ENCODE peak calls at places on chromosomes 7 and 10, in eight cellular contexts. Y is hepatocyte, U is Peyer's patch, X is lower lobe of right lung, J is heart right ventricle, P is HCT116, A is dorsolateral prefrontal cortex, Z is sigmoid colon. F is an unnamed sample.

GRCh38 chr7:102111758-102112119 is 174.9 kb upstream of the SH2B2 start:
- DNase-seq in A (peak), X (no peak), U (no peak), P (no peak), Y (no peak), J (no peak), Z (peak), F (no peak)

GRCh38 chr7:100087055-100087750 is 1.6 kb upstream of the COPS6 start:
- DNase-seq in Z (no peak), P (no peak), Y (peak), J (no peak), U (no peak), A (no peak), X (no peak), F (no peak)

GRCh38 chr10:122140941-122141623 is 130.0 kb upstream of the BTBD16 start:
- DNase-seq in Z (peak), Y (peak), P (peak), J (peak), U (no peak), X (peak), A (no peak), F (peak)

GRCh38 chr7:83936056-83936703 is 258.4 kb downstream of the SEMA3A start:
- DNase-seq in Y (peak), P (peak), J (no peak), Z (peak), X (peak), A (peak), U (peak), F (peak)

GRCh38 chr7:102890292-102890970 is 22.4 kb upstream of the LRRC17 start:
- DNase-seq in J (no peak), Y (peak), P (no peak), A (peak), U (no peak), X (no peak), Z (no peak), F (no peak)

GRCh38 chr10:2734691-2735090 is 332.7 kb upstream of the PFKP start:
- DNase-seq in P (no peak), X (no peak), Z (no peak), Y (no peak), A (no peak), J (no peak), U (no peak), F (no peak)

GRCh38 chr7:82605247-82605864 is 161.8 kb upstream of the CACNA2D1 start:
- DNase-seq in P (peak), Y (peak), A (no peak), Z (no peak), J (no peak), U (no peak), X (no peak), F (no peak)

GRCh38 chr10:97499561-97500296 is 1.0 kb downstream of the UBTD1 start:
- DNase-seq in Z (peak), A (peak), X (peak), P (no peak), U (no peak), J (peak), Y (no peak), F (peak)

GRCh38 chr7:134587736-134588135 is 38.8 kb downstream of the AKR1B15 start:
- DNase-seq in Z (no peak), U (no peak), X (no peak), J (no peak), P (no peak), Y (no peak), A (no peak), F (no peak)

GRCh38 chr7:130888017-130888371 is 154.0 kb upstream of the KLF14 start:
- DNase-seq in A (no peak), Z (no peak), J (no peak), X (no peak), P (no peak), U (no peak), Y (no peak), F (no peak)

GRCh38 chr7:117230276-117231046 is 92.4 kb downstream of the WNT2 start:
- DNase-seq in P (no peak), A (no peak), X (no peak), Z (no peak), J (no peak), U (no peak), Y (no peak), F (no peak)

GRCh38 chr10:110388682-110389052 is 83.9 kb upstream of the SMNDC1 start:
- DNase-seq in A (no peak), X (no peak), P (no peak), Z (no peak), J (no peak), U (peak), Y (no peak), F (no peak)

GRCh38 chr10:130463104-130463875 is 327.1 kb downstream of the GLRX3 start:
- DNase-seq in Y (no peak), A (no peak), J (no peak), X (no peak), P (no peak), U (no peak), Z (peak), F (no peak)

GRCh38 chr10:100836891-100837290 is 75.9 kb upstream of the SLF2 start:
- DNase-seq in A (no peak), Y (no peak), P (no peak), J (no peak), U (no peak), X (no peak), Z (no peak), F (no peak)

GRCh38 chr7:110774066-110774465 is 316.9 kb upstream of the LRRN3 start:
- DNase-seq in J (no peak), Z (no peak), P (no peak), Y (peak), X (no peak), U (no peak), A (no peak), F (no peak)

GRCh38 chr7:133582766-133583523 is 330.1 kb downstream of the EXOC4 start:
- DNase-seq in X (no peak), P (no peak), Y (no peak), J (no peak), Z (no peak), A (no peak), U (no peak), F (no peak)

GRCh38 chr10:28111712-28112111 is 112.8 kb upstream of the ODAD2 start:
- DNase-seq in Y (no peak), P (peak), J (no peak), X (no peak), U (no peak), A (no peak), Z (no peak), F (no peak)

GRCh38 chr10:26367771-26368170 is 70.4 kb upstream of the APBB1IP start:
- DNase-seq in A (no peak), Y (peak), U (no peak), P (no peak), Z (no peak), J (no peak), X (peak), F (peak)

GRCh38 chr10:66786705-66787104 is 139.1 kb upstream of the LRRTM3 start:
- DNase-seq in X (no peak), P (no peak), Z (no peak), U (no peak), J (no peak), A (no peak), Y (no peak), F (no peak)

GRCh38 chr10:90969947-90970673 is 49.2 kb upstream of the ANKRD1 start:
- DNase-seq in Z (no peak), A (no peak), J (no peak), U (no peak), P (no peak), X (no peak), Y (no peak), F (no peak)

GRCh38 chr10:18214692-18215563 is 74.7 kb downstream of the CACNB2 start:
- DNase-seq in Y (peak), U (no peak), A (no peak), X (no peak), J (no peak), Z (peak), P (no peak), F (peak)

GRCh38 chr10:7161484-7162283 is 249.2 kb downstream of the SFMBT2 start:
- DNase-seq in A (no peak), P (no peak), Z (peak), X (no peak), J (peak), U (no peak), Y (no peak), F (no peak)

GRCh38 chr10:105577865-105578607 is 936.9 kb downstream of the SORCS3 start:
- DNase-seq in X (no peak), U (no peak), J (no peak), Z (no peak), Y (no peak), A (no peak), P (no peak), F (no peak)

GRCh38 chr7:45919231-45919825 is 1.7 kb downstream of the IGFBP3 start:
- DNase-seq in Y (no peak), U (no peak), X (no peak), Z (no peak), A (no peak), J (no peak), P (no peak), F (no peak)

GRCh38 chr10:96683065-96683464 is 37.2 kb downstream of the PIK3AP1 start:
- DNase-seq in Y (no peak), X (no peak), A (no peak), U (no peak), P (no peak), J (no peak), Z (no peak), F (no peak)

GRCh38 chr10:30491832-30492530 is 58.0 kb downstream of the MAP3K8 start:
- DNase-seq in A (no peak), P (no peak), Y (no peak), X (no peak), J (no peak), Z (no peak), U (no peak), F (no peak)

GRCh38 chr10:79947787-79948424 is 999 bp downstream of the SFTPD start:
- DNase-seq in Z (no peak), X (no peak), P (no peak), A (no peak), J (no peak), U (no peak), Y (no peak), F (no peak)

GRCh38 chr7:128738570-128739047 is 550 bp upstream of the CALU start:
- DNase-seq in Z (no peak), J (no peak), U (no peak), X (no peak), Y (no peak), P (no peak), A (no peak), F (no peak)

GRCh38 chr10:71744897-71745658 is 25.5 kb upstream of the C10orf105 start:
- DNase-seq in J (no peak), P (no peak), X (no peak), Y (no peak), Z (no peak), U (no peak), A (no peak), F (no peak)

GRCh38 chr7:141534757-141535737 is 16.2 kb upstream of the AGK start:
- DNase-seq in Z (no peak), P (no peak), U (no peak), X (no peak), A (no peak), J (no peak), Y (no peak), F (no peak)

GRCh38 chr7:23347007-23347681 is 48.0 kb downstream of the MALSU1 start:
- DNase-seq in A (no peak), Z (no peak), U (no peak), J (no peak), Y (no peak), P (no peak), X (no peak), F (no peak)

GRCh38 chr10:43340619-43341018 is 30.8 kb upstream of the FXYD4 start:
- DNase-seq in P (peak), Z (no peak), Y (peak), U (no peak), X (peak), J (no peak), A (peak), F (peak)

GRCh38 chr7:158296798-158297104 is 290.9 kb downstream of the PTPRN2 start:
- DNase-seq in J (no peak), P (no peak), A (no peak), Z (no peak), Y (no peak), X (no peak), U (no peak), F (no peak)

GRCh38 chr10:33441561-33441960 is 107.1 kb upstream of the NRP1 start:
- DNase-seq in X (no peak), A (no peak), P (no peak), J (no peak), U (no peak), Y (no peak), Z (no peak), F (no peak)

GRCh38 chr7:136036336-136036735 is 59.2 kb upstream of the MTPN start:
- DNase-seq in A (no peak), Y (no peak), X (no peak), U (no peak), P (no peak), J (no peak), Z (no peak), F (no peak)

GRCh38 chr7:29022291-29022988 is 64.3 kb upstream of the TRIL start:
- DNase-seq in U (no peak), X (no peak), Z (no peak), P (no peak), Y (no peak), J (no peak), A (no peak), F (no peak)

GRCh38 chr7:29019896-29020295 is 61.8 kb upstream of the TRIL start:
- DNase-seq in X (no peak), A (peak), Z (no peak), U (no peak), Y (no peak), J (no peak), P (no peak), F (no peak)

GRCh38 chr7:29014725-29015124 is 56.6 kb upstream of the TRIL start:
- DNase-seq in Z (no peak), J (no peak), U (no peak), X (no peak), Y (no peak), P (no peak), A (no peak), F (no peak)

GRCh38 chr7:29017666-29018065 is 59.5 kb upstream of the TRIL start:
- DNase-seq in Y (no peak), J (no peak), P (no peak), X (no peak), A (no peak), U (no peak), Z (no peak), F (no peak)

DNA sequence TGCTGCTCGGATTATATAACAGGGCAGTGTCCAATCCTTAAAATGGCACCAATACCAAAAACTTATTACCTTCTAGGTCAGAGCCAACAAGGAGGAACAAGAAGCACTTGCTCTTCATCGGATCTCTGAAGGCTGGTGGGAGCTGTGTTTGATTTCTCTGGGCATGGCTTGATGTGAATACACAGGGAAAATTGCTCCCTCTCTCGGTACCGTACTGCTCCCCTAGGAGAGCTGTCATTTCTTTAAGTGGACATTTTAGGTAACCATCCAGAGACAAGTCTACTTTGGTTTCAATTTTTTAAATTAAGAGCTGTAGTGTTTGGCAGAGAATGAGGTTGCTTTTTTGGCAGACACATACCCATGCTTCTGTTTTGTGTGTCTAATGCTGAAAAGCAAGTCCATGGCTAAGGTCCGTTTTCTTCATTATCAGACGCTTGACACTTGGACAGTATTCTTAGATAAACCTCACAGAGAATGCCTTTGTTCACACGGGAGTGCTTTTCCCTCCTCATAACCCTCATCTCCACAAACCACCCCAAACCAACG is 61.2 kb upstream of the TRIL start:
- DNase-seq in P (no peak), A (no peak), Y (no peak), U (no peak), Z (no peak), X (no peak), J (no peak), F (no peak)
- TF ChIP-seq CTCF in P (no peak), A (no peak), Y (no peak), U (no peak), Z (no peak), X (no peak), J (no peak), F (no peak)

GRCh38 chr10:76429642-76430041 is 998.2 kb downstream of the LRMDA start:
- DNase-seq in U (no peak), P (no peak), A (no peak), J (peak), Y (no peak), X (no peak), Z (peak), F (no peak)
- H3K4me3 ChIP-seq in U (no peak), P (no peak), A (peak), J (no peak), Y (no peak), X (no peak), Z (no peak), F (no peak)

DNA sequence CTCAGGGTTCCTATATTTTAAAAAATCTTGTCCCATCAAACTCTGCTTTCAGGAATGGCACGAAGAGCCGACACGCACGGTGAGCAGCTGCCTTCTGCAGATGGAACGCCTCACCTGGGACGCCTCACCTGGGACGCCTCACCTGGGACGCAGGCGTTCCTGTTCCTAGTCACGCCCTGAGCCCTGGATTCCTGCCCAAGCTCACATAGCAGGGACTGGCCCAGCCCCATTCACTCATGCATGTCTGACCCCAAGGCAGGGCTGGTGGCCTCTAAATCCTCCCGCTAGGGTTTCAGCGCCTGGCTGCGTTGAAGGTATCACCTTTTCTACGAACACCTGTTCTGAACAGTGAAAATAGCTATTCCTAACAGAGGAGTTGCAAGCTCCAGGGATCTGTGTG is 49.8 kb downstream of the CARD11 start:
- DNase-seq in P (no peak), U (peak), Z (peak), J (no peak), A (peak), X (no peak), Y (no peak), F (no peak)
- H3K27ac ChIP-seq in P (no peak), U (no peak), Z (no peak), J (no peak), A (no peak), X (no peak), Y (no peak), F (no peak)

DNA sequence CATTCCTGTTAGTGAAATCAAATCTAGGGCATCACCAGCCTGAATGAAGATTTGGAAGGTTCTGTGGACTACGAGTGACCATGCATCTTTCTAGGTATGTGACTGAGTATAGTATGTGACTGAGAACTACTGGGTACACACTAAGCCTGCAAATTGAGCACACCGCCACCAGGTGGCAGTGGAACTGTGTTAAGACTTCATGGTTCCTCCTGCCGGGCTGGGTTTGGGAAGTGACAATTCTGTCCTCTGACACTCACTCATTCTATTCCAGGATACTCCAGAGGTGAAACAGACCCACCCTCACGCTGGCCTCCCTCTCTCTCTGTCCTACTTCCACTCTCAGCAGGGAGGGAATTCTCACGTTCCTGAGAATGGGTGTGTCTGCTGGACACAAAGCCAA is 84.0 kb upstream of the TMEM248 start:
- DNase-seq in A (no peak), Z (peak), J (no peak), X (peak), U (peak), Y (peak), P (peak), F (no peak)
- TF ChIP-seq CTCF in A (no peak), Z (no peak), J (no peak), X (no peak), U (no peak), Y (peak), P (peak), F (no peak)

GRCh38 chr7:96169439-96169838 is 152.5 kb downstream of the SLC25A13 start:
- DNase-seq in Z (no peak), A (no peak), J (no peak), P (no peak), X (no peak), U (no peak), Y (no peak), F (no peak)
- H3K4me3 ChIP-seq in Z (no peak), A (no peak), J (no peak), P (no peak), X (no peak), U (no peak), Y (no peak), F (no peak)

F was measured in pancreas.